ENCODE peak calls at places on chromosomes 7 and 10, in four cellular contexts. Z is stomach, P is transverse colon, O is sigmoid colon. B is an unnamed sample.

GRCh38 chr10:132900211-132900756 is 42.1 kb downstream of the CFAP46 start:
- DNase-seq in Z (no peak), P (no peak), O (peak; percentile 60), B (no peak)

GRCh38 chr10:69403519-69403918 is 13.2 kb downstream of the TACR2 start:
- DNase-seq in Z (no peak), P (no peak), O (no peak), B (no peak)

GRCh38 chr7:149310113-149310836 is 48.3 kb downstream of the ZNF783 start:
- DNase-seq in Z (no peak), P (no peak), O (no peak), B (no peak)

GRCh38 chr10:71603754-71604153 is 115.8 kb downstream of the C10orf105 start:
- DNase-seq in Z (no peak), P (no peak), O (no peak), B (no peak)

GRCh38 chr10:62130948-62131347 is 137.7 kb downstream of the RTKN2 start:
- DNase-seq in Z (no peak), P (no peak), O (no peak), B (no peak)

GRCh38 chr10:107141539-107142061 is 22.9 kb downstream of the SORCS1 start:
- DNase-seq in Z (no peak), P (no peak), O (no peak), B (no peak)

GRCh38 chr7:6346581-6346980 is 74.2 kb upstream of the CYTH3 start:
- DNase-seq in Z (no peak), P (no peak), O (no peak), B (no peak)

GRCh38 chr7:421056-421991 is 98.3 kb downstream of the PDGFA start:
- DNase-seq in Z (no peak), P (no peak), O (no peak), B (no peak)

GRCh38 chr10:114821915-114822770 is 563 bp downstream of the FHIP2A start:
- DNase-seq in Z (peak; percentile 46), P (peak; percentile 25), O (peak; percentile 72), B (peak; percentile 78)

GRCh38 chr7:116356979-116357378 is 142.6 kb upstream of the CAV2 start:
- DNase-seq in Z (no peak), P (no peak), O (no peak), B (no peak)

GRCh38 chr7:51045319-51046102 is 262.8 kb upstream of the GRB10 start:
- DNase-seq in Z (no peak), P (no peak), O (no peak), B (no peak)

GRCh38 chr10:6667679-6668270 is 87.7 kb upstream of the PRKCQ start:
- DNase-seq in Z (no peak), P (peak; percentile 9), O (no peak), B (no peak)

GRCh38 chr10:24821986-24822385 is 98.3 kb upstream of the ARHGAP21 start:
- DNase-seq in Z (no peak), P (no peak), O (no peak), B (no peak)

GRCh38 chr7:107597953-107598352 is 17.9 kb downstream of the BCAP29 start:
- DNase-seq in Z (no peak), P (no peak), O (no peak), B (no peak)

GRCh38 chr10:19111501-19112267 is 63.1 kb downstream of the MALRD1 start:
- DNase-seq in Z (no peak), P (no peak), O (no peak), B (no peak)

GRCh38 chr7:149495785-149496641 is 1.6 kb downstream of the ZNF746 start:
- DNase-seq in Z (peak; percentile 61), P (peak; percentile 62), O (peak; percentile 93), B (peak; percentile 87)

GRCh38 chr7:129969881-129970446 is 17.2 kb upstream of the UBE2H start:
- DNase-seq in Z (no peak), P (peak; percentile 41), O (no peak), B (peak; percentile 78)

GRCh38 chr10:45418859-45419672 is 45.0 kb downstream of the ALOX5 start:
- DNase-seq in Z (peak; percentile 51), P (peak; percentile 72), O (peak; percentile 83), B (no peak)

GRCh38 chr7:134931487-134931886 is 54.8 kb upstream of the AGBL3 start:
- DNase-seq in Z (no peak), P (no peak), O (no peak), B (no peak)

GRCh38 chr10:63491558-63492316 is 26.0 kb upstream of the JMJD1C start:
- DNase-seq in Z (no peak), P (no peak), O (peak; percentile 70), B (no peak)

GRCh38 chr10:117736655-117737054 is 194.1 kb downstream of the EMX2 start:
- DNase-seq in Z (no peak), P (no peak), O (no peak), B (no peak)

GRCh38 chr7:90584420-90584819 is 11.7 kb upstream of the CDK14 start:
- DNase-seq in Z (no peak), P (no peak), O (no peak), B (no peak)

GRCh38 chr10:6751363-6751762 is 171.3 kb upstream of the PRKCQ start:
- DNase-seq in Z (no peak), P (no peak), O (no peak), B (no peak)

GRCh38 chr7:73520673-73521635 is 1.1 kb downstream of the BAZ1B start:
- DNase-seq in Z (no peak), P (no peak), O (no peak), B (peak; percentile 47)

GRCh38 chr7:107224858-107225257 is 56.1 kb downstream of the HBP1 start:
- DNase-seq in Z (no peak), P (no peak), O (no peak), B (no peak)

GRCh38 chr7:67455508-67455907 is 458.9 kb downstream of the TYW1 start:
- DNase-seq in Z (no peak), P (no peak), O (no peak), B (no peak)

GRCh38 chr7:74199551-74200355 is 10.1 kb upstream of the LAT2 start:
- DNase-seq in Z (no peak), P (no peak), O (no peak), B (no peak)

GRCh38 chr7:24912874-24913514 is 67.0 kb downstream of the OSBPL3 start:
- DNase-seq in Z (peak; percentile 29), P (peak; percentile 36), O (no peak), B (no peak)

GRCh38 chr7:32515890-32516550 is 20.7 kb downstream of the AVL9 start:
- DNase-seq in Z (no peak), P (no peak), O (no peak), B (no peak)

GRCh38 chr7:120740348-120740747 is 117.6 kb downstream of the TSPAN12 start:
- DNase-seq in Z (no peak), P (no peak), O (no peak), B (no peak)

GRCh38 chr7:51224811-51225581 is 91.6 kb downstream of the COBL start:
- DNase-seq in Z (peak; percentile 87), P (peak; percentile 85), O (peak; percentile 34), B (no peak)

GRCh38 chr7:40058027-40058426 is 76.4 kb downstream of the MPLKIP start:
- DNase-seq in Z (no peak), P (no peak), O (no peak), B (no peak)

GRCh38 chr7:122710951-122711350 is 8.2 kb upstream of the RNF148 start:
- DNase-seq in Z (no peak), P (no peak), O (no peak), B (no peak)

GRCh38 chr10:48779546-48780152 is 95.0 kb downstream of the WDFY4 start:
- DNase-seq in Z (no peak), P (no peak), O (no peak), B (no peak)

GRCh38 chr10:49001402-49001801 is 61.8 kb upstream of the LRRC18 start:
- DNase-seq in Z (no peak), P (no peak), O (no peak), B (no peak)

GRCh38 chr10:124603376-124604213 is 140.6 kb downstream of the FAM53B start:
- DNase-seq in Z (no peak), P (no peak), O (no peak), B (no peak)

DNA sequence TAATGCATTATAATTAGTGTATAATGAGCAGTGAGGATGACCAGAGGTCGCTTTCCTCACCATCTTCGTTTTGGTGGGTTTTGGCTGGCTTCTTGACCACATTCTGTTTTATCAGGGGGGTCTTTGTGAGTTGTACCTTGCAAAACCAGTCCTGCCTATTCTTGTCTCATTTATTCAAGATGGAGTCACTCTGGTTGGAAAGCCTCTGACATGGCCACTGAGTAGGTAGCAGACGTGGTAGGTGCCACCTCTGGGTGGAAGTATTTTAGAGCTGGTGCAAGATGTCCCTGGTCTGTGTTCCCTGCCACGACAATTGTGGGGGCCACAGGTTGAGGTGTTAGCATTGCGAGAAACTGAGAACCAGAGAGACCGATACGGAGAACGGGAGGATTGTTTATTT is 107.3 kb upstream of the SDK1 start:
- DNase-seq in Z (no peak), P (no peak), O (no peak), B (no peak)
- H3K27ac ChIP-seq in Z (no peak overlapping the region), P (no peak overlapping the region), O (no peak overlapping the region), B (no peak overlapping the region)

GRCh38 chr7:28419717-28420116 is 7.4 kb downstream of the CREB5 start:
- DNase-seq in Z (no peak), P (no peak), O (peak; percentile 77), B (no peak)
- TF ChIP-seq POLR2AphosphoS5 in Z (peak; percentile 38), P (peak; percentile 16), O (peak; percentile 44), B (no peak)

DNA sequence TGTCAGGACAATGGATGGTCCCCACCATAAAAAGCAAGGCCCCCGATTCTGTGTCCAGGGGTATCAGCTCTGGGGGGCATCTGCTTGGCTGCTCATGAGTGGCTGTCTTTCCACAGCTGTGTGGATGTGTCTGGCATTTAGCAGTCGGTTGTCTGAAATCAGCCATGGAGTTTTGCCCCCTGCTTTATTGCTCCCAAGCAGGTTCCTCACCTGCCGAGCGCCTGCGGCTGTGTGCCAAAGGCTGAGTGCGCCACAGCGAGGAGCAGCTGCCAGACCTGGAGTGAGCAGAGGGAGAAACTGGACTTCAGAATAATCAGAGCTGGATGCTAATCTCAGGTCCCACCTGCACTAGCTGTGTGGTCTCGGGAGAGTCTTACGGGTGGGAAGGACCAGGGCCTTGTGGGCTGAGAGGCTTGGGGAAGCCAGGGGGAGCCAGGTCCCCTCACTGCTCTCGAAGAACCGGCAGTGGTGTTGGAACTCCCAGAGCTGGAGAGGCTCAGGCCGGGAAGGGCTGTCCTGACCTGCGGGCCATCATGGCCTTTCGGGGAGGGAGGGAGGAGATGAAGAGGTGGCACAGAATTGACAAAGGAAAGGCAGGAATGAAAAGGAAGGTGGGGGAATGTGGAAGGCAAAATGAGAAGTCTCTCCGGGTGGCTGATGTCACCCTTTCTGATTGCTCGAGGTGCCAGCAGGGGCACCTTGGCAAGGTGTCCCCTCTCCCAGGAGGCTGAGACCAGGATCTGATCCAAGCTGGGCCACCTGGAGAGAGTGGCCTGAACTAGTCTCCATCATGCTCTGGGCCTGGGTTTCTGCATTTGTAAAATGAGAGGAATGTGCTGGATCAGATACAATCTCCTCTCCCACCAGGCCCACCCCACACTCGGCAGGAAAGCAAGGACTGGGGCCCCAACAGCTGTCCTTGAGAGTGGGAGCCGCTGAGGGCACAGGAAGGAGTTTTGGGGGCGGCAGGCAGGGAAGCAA is 30.2 kb upstream of the LEP start:
- DNase-seq in Z (no peak), P (no peak), O (peak; percentile 40), B (no peak)
- H3K27ac ChIP-seq in Z (no peak overlapping the region), P (no peak overlapping the region), O (no peak overlapping the region), B (no peak overlapping the region)

GRCh38 chr7:1665721-1666250 is 4.3 kb upstream of the ELFN1 start:
- DNase-seq in Z (no peak), P (no peak), O (peak; percentile 46), B (peak; percentile 57)

GRCh38 chr7:1663243-1663642 is 6.8 kb upstream of the ELFN1 start:
- DNase-seq in Z (no peak), P (no peak), O (peak; percentile 55), B (peak; percentile 61)

GRCh38 chr7:1663857-1664651 is 6.0 kb upstream of the ELFN1 start:
- DNase-seq in Z (no peak), P (peak; percentile 5), O (peak; percentile 63), B (peak; percentile 62)

GRCh38 chr7:1666251-1666778 is 3.8 kb upstream of the ELFN1 start:
- DNase-seq in Z (no peak), P (no peak), O (peak; percentile 45), B (peak; percentile 53)

GRCh38 chr7:1664711-1665591 is 5.1 kb upstream of the ELFN1 start:
- DNase-seq in Z (peak; percentile 60), P (peak; percentile 39), O (peak; percentile 62), B (peak; percentile 77)
- TF ChIP-seq POLR2AphosphoS5 in Z (no peak), P (no peak), O (no peak), B (no peak)